ENCODE peak calls at places on chromosome 19, in seven cellular contexts. A, Y, J, T, V, H and K are unnamed samples.

GRCh38 chr19:14516746-14517438 is 1.3 kb downstream of the DNAJB1 start:
- DNase-seq in J (peak; percentile 58), Y (no peak), T (no peak), V (no peak), H (no peak), A (no peak), K (peak; percentile 57)

GRCh38 chr19:4088975-4089374 is 22.3 kb upstream of the ZBTB7A start:
- DNase-seq in T (no peak), H (no peak), Y (no peak), V (no peak), J (peak; percentile 69), A (no peak), K (peak; percentile 62)

GRCh38 chr19:50281491-50281890 is 47.7 kb downstream of the KCNC3 start:
- DNase-seq in A (no peak), T (no peak), Y (no peak), J (no peak), H (no peak), V (no peak), K (no peak)

GRCh38 chr19:15304140-15304705 is 28.1 kb downstream of the BRD4 start:
- DNase-seq in Y (peak; percentile 56), H (no peak), J (no peak), V (peak; percentile 37), A (no peak), T (no peak), K (no peak)

GRCh38 chr19:20858218-20858617 is 64.8 kb upstream of the ZNF85 start:
- DNase-seq in T (no peak), A (no peak), Y (no peak), J (no peak), H (no peak), V (no peak), K (no peak)

GRCh38 chr19:12937243-12938053 is 961 bp upstream of the CALR start:
- DNase-seq in V (no peak), H (peak; percentile 45), T (peak; percentile 49), Y (peak; percentile 68), J (no peak), A (peak; percentile 66), K (peak; percentile 71)

GRCh38 chr19:39499082-39499642 is 415 bp downstream of the DLL3 start:
- DNase-seq in A (no peak), Y (no peak), H (no peak), V (no peak), T (no peak), J (no peak), K (peak; percentile 42)

GRCh38 chr19:40241125-40241808 is 14.8 kb upstream of the CCNP start:
- DNase-seq in H (no peak), A (no peak), T (no peak), V (no peak), J (no peak), Y (no peak), K (no peak)

GRCh38 chr19:41570179-41570578 is 5.8 kb upstream of the CEACAM21 start:
- DNase-seq in A (no peak), V (no peak), Y (no peak), J (no peak), H (no peak), T (no peak), K (no peak)

GRCh38 chr19:5360003-5360820 is 19.6 kb upstream of the PTPRS start:
- DNase-seq in H (no peak), J (no peak), A (no peak), Y (no peak), T (no peak), V (no peak), K (no peak)

GRCh38 chr19:6209233-6209632 is 70.5 kb downstream of the MLLT1 start:
- DNase-seq in H (no peak), A (no peak), V (no peak), T (no peak), J (no peak), Y (no peak), K (no peak)

DNA sequence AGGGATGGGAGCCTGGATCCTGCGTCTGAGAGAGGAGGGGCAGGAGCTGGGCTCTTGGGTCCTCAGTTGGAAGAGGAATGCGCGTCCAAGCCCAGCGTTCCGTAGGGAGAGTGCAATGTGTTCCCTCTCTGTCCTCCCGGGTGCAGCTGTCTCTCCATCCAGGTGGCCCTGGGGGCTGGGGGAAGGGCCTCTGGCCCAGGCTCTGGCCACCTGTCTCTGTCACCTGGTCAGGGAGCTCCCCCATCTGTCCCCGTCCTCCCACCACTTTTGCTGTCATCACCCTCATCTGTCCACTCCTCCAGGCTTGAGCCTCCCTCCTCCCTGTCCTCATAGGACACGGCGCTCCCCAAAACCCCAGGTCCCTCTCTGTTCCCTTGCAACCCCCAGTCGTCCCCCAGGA is 3.7 kb upstream of the SBK2 start:
- DNase-seq in J (no peak), T (no peak), A (no peak), V (no peak), Y (no peak), H (no peak), K (no peak)
- TF ChIP-seq POLR2A in J (no peak), T (no peak), A (no peak), V (no peak), Y (no peak), H (no peak), K (no peak)

GRCh38 chr19:46718934-46719551 is 2.1 kb upstream of the PRKD2 start:
- DNase-seq in V (no peak), Y (no peak), J (peak; percentile 81), A (no peak), H (no peak), T (no peak), K (no peak)

GRCh38 chr19:46716672-46717033 is 261 bp downstream of the PRKD2 start:
- DNase-seq in V (peak; percentile 37), A (no peak), Y (no peak), J (no peak), T (no peak), H (no peak), K (no peak)

GRCh38 chr19:46718157-46718933 is 1.4 kb upstream of the PRKD2 start:
- DNase-seq in J (peak; percentile 90), V (no peak), T (peak; percentile 63), H (no peak), A (no peak), Y (peak; percentile 63), K (peak; percentile 79)

GRCh38 chr19:46717034-46717715 is at the start of gene PRKD2:
- DNase-seq in Y (peak; percentile 83), A (peak; percentile 62), V (peak; percentile 94), H (peak; percentile 83), T (peak; percentile 90), J (peak; percentile 96), K (peak; percentile 90)

GRCh38 chr19:46717716-46718143 is 816 bp upstream of the PRKD2 start:
- DNase-seq in J (no peak), A (no peak), T (no peak), H (no peak), V (no peak), Y (no peak), K (peak; percentile 79)
- TF ChIP-seq POLR2A in J (no peak), A (no peak), T (no peak), H (no peak), V (no peak), Y (no peak), K (no peak)

DNA sequence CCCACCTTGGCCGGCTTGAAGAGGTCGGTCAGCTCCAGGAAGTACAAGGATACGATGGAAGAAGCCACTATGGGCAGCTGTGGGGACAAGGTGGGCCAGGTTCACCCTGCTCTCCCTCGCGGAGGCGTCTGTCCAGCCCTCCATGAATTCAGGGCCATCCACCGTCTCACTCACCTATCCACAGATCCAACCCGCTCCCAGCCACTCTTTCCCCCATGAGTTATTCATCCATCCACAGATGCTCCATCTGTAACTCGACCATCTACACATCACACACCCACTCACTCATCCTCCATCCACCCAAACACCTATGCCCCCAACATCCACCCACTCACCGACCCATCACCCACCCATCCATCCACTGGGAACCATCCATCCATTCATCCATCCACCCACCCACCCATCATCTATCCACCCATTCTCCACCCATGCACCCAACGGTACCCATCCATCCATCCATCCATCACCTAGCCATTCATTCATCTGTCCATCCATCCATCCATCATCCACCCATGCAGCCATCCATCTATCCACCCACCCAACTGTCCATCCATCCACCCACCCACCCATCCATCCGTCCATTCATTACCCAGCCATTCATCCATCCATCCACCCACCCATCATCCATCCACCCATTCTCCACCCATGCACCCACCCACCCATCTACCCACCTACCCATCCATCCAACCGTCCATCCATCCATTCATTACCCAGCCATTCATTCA is 5.8 kb downstream of the PLPPR3 start:
- DNase-seq in Y (no peak), T (no peak), A (peak; percentile 33), V (no peak), J (no peak), H (no peak), K (no peak)
- TF ChIP-seq POLR2A in Y (no peak), T (no peak), A (no peak), V (no peak), J (no peak), H (no peak), K (no peak)

GRCh38 chr19:45405435-45406164 is 731 bp upstream of the PPP1R13L start:
- DNase-seq in Y (peak; percentile 94), H (peak; percentile 71), V (peak; percentile 92), T (peak; percentile 91), J (peak; percentile 96), A (peak; percentile 70), K (peak; percentile 90)
- TF ChIP-seq POLR2A in Y (peak; percentile 12), H (no peak), V (peak; percentile 23), T (no peak), J (no peak), A (no peak), K (peak; percentile 16)

GRCh38 chr19:54189668-54190502 is 505 bp upstream of the MBOAT7 start:
- DNase-seq in T (peak; percentile 100), H (peak; percentile 100), V (peak; percentile 100), A (peak; percentile 96), J (peak; percentile 100), Y (peak; percentile 100), K (peak; percentile 100)
- TF ChIP-seq POLR2A in T (peak; percentile 78), H (peak; percentile 73), V (peak; percentile 44), A (peak; percentile 70), J (peak; percentile 66), Y (peak; percentile 51), K (peak; percentile 46)

GRCh38 chr19:55387736-55388497 is 2.2 kb downstream of the RPL28 start:
- DNase-seq in A (no peak), Y (no peak), H (no peak), V (no peak), T (no peak), J (no peak), K (no peak)
- TF ChIP-seq POLR2A in A (peak; percentile 1), Y (no peak), H (no peak), V (no peak), T (no peak), J (no peak), K (no peak)